ENCODE peak calls at places on chromosome 13, in ten cellular contexts. One of them, this sample, is unnamed.

GRCh38 chr13:25493930-25494707 is 122.3 kb downstream of the ATP8A2 start:
- DNase-seq in adrenal gland: no peak
- DNase-seq in DMS153: peak; percentile 6
- DNase-seq in NCI-H1092 treated with DMSO at 0.1 percent for 48 hours: peak; percentile 97
- DNase-seq in HT-29: no peak
- DNase-seq in naive thymus-derived CD4-positive, alpha-beta T cell: no peak
- DNase-seq in amniotic stem cell: no peak
- DNase-seq in stimulated activated CD8-positive, alpha-beta memory T cell treated with anti-CD3 and anti-CD28 coated beads, Interleukin-15, amount 100 ng/mL, for 1 hour: no peak
- DNase-seq in hepatocyte: no peak
- DNase-seq in psoas muscle: no peak
- DNase-seq in this sample: no peak

GRCh38 chr13:21567714-21568113 is 36.3 kb downstream of the MICU2 start:
- DNase-seq in DMS153: no peak
- DNase-seq in hepatocyte: no peak
- DNase-seq in naive thymus-derived CD4-positive, alpha-beta T cell: no peak
- DNase-seq in amniotic stem cell: no peak
- DNase-seq in adrenal gland: no peak
- DNase-seq in stimulated activated CD8-positive, alpha-beta memory T cell treated with anti-CD3 and anti-CD28 coated beads, Interleukin-15, amount 100 ng/mL, for 1 hour: no peak
- DNase-seq in psoas muscle: no peak
- DNase-seq in HT-29: no peak
- DNase-seq in NCI-H1092 treated with DMSO at 0.1 percent for 48 hours: no peak
- DNase-seq in this sample: no peak

GRCh38 chr13:24361138-24361537 is 51.8 kb downstream of the C1QTNF9 start:
- DNase-seq in psoas muscle: no peak
- DNase-seq in naive thymus-derived CD4-positive, alpha-beta T cell: no peak
- DNase-seq in hepatocyte: no peak
- DNase-seq in DMS153: no peak
- DNase-seq in NCI-H1092 treated with DMSO at 0.1 percent for 48 hours: no peak
- DNase-seq in HT-29: no peak
- DNase-seq in amniotic stem cell: no peak
- DNase-seq in adrenal gland: no peak
- DNase-seq in stimulated activated CD8-positive, alpha-beta memory T cell treated with anti-CD3 and anti-CD28 coated beads, Interleukin-15, amount 100 ng/mL, for 1 hour: no peak
- DNase-seq in this sample: no peak

GRCh38 chr13:27270594-27271520 is at the start of gene RASL11A:
- DNase-seq in naive thymus-derived CD4-positive, alpha-beta T cell: peak; percentile 76
- DNase-seq in HT-29: peak; percentile 97
- DNase-seq in stimulated activated CD8-positive, alpha-beta memory T cell treated with anti-CD3 and anti-CD28 coated beads, Interleukin-15, amount 100 ng/mL, for 1 hour: peak; percentile 46
- DNase-seq in hepatocyte: peak; percentile 94
- DNase-seq in psoas muscle: peak; percentile 83
- DNase-seq in NCI-H1092 treated with DMSO at 0.1 percent for 48 hours: peak; percentile 68
- DNase-seq in DMS153: peak; percentile 43
- DNase-seq in amniotic stem cell: peak; percentile 64
- DNase-seq in adrenal gland: peak; percentile 86
- DNase-seq in this sample: peak; percentile 80

GRCh38 chr13:110349239-110349638 is 42.2 kb downstream of the COL4A2 start:
- DNase-seq in hepatocyte: no peak
- DNase-seq in HT-29: no peak
- DNase-seq in NCI-H1092 treated with DMSO at 0.1 percent for 48 hours: no peak
- DNase-seq in naive thymus-derived CD4-positive, alpha-beta T cell: no peak
- DNase-seq in stimulated activated CD8-positive, alpha-beta memory T cell treated with anti-CD3 and anti-CD28 coated beads, Interleukin-15, amount 100 ng/mL, for 1 hour: no peak
- DNase-seq in adrenal gland: no peak
- DNase-seq in psoas muscle: no peak
- DNase-seq in amniotic stem cell: no peak
- DNase-seq in DMS153: no peak
- DNase-seq in this sample: no peak

GRCh38 chr13:47917022-47917574 is 84.0 kb downstream of the SUCLA2 start:
- DNase-seq in hepatocyte: no peak
- DNase-seq in psoas muscle: no peak
- DNase-seq in DMS153: no peak
- DNase-seq in HT-29: no peak
- DNase-seq in NCI-H1092 treated with DMSO at 0.1 percent for 48 hours: no peak
- DNase-seq in naive thymus-derived CD4-positive, alpha-beta T cell: no peak
- DNase-seq in adrenal gland: no peak
- DNase-seq in amniotic stem cell: no peak
- DNase-seq in stimulated activated CD8-positive, alpha-beta memory T cell treated with anti-CD3 and anti-CD28 coated beads, Interleukin-15, amount 100 ng/mL, for 1 hour: no peak
- DNase-seq in this sample: no peak

GRCh38 chr13:33228645-33229445 is 56.7 kb downstream of the STARD13 start:
- DNase-seq in hepatocyte: peak; percentile 53
- DNase-seq in naive thymus-derived CD4-positive, alpha-beta T cell: peak; percentile 39
- DNase-seq in psoas muscle: no peak
- DNase-seq in DMS153: peak; percentile 10
- DNase-seq in NCI-H1092 treated with DMSO at 0.1 percent for 48 hours: peak; percentile 46
- DNase-seq in HT-29: peak; percentile 83
- DNase-seq in amniotic stem cell: no peak
- DNase-seq in adrenal gland: no peak
- DNase-seq in stimulated activated CD8-positive, alpha-beta memory T cell treated with anti-CD3 and anti-CD28 coated beads, Interleukin-15, amount 100 ng/mL, for 1 hour: no peak
- DNase-seq in this sample: no peak

GRCh38 chr13:45149964-45150363 is 29.7 kb downstream of the GTF2F2 start:
- DNase-seq in HT-29: no peak
- DNase-seq in psoas muscle: no peak
- DNase-seq in naive thymus-derived CD4-positive, alpha-beta T cell: no peak
- DNase-seq in DMS153: no peak
- DNase-seq in hepatocyte: no peak
- DNase-seq in stimulated activated CD8-positive, alpha-beta memory T cell treated with anti-CD3 and anti-CD28 coated beads, Interleukin-15, amount 100 ng/mL, for 1 hour: no peak
- DNase-seq in amniotic stem cell: no peak
- DNase-seq in NCI-H1092 treated with DMSO at 0.1 percent for 48 hours: no peak
- DNase-seq in adrenal gland: no peak
- DNase-seq in this sample: no peak

GRCh38 chr13:27176772-27177171 is 5.2 kb upstream of the USP12 start:
- DNase-seq in amniotic stem cell: no peak
- DNase-seq in DMS153: no peak
- DNase-seq in psoas muscle: no peak
- DNase-seq in naive thymus-derived CD4-positive, alpha-beta T cell: no peak
- DNase-seq in NCI-H1092 treated with DMSO at 0.1 percent for 48 hours: no peak
- DNase-seq in HT-29: no peak
- DNase-seq in hepatocyte: no peak
- DNase-seq in adrenal gland: no peak
- DNase-seq in stimulated activated CD8-positive, alpha-beta memory T cell treated with anti-CD3 and anti-CD28 coated beads, Interleukin-15, amount 100 ng/mL, for 1 hour: no peak
- DNase-seq in this sample: no peak

GRCh38 chr13:32247887-32248286 is 67.3 kb downstream of the ZAR1L start:
- DNase-seq in NCI-H1092 treated with DMSO at 0.1 percent for 48 hours: no peak
- DNase-seq in HT-29: no peak
- DNase-seq in amniotic stem cell: no peak
- DNase-seq in psoas muscle: no peak
- DNase-seq in adrenal gland: no peak
- DNase-seq in naive thymus-derived CD4-positive, alpha-beta T cell: no peak
- DNase-seq in hepatocyte: no peak
- DNase-seq in DMS153: no peak
- DNase-seq in stimulated activated CD8-positive, alpha-beta memory T cell treated with anti-CD3 and anti-CD28 coated beads, Interleukin-15, amount 100 ng/mL, for 1 hour: no peak
- DNase-seq in this sample: no peak

GRCh38 chr13:28585557-28585956 is 73.4 kb upstream of the POMP start:
- DNase-seq in NCI-H1092 treated with DMSO at 0.1 percent for 48 hours: no peak
- DNase-seq in DMS153: no peak
- DNase-seq in hepatocyte: no peak
- DNase-seq in amniotic stem cell: no peak
- DNase-seq in psoas muscle: no peak
- DNase-seq in adrenal gland: no peak
- DNase-seq in naive thymus-derived CD4-positive, alpha-beta T cell: no peak
- DNase-seq in HT-29: no peak
- DNase-seq in stimulated activated CD8-positive, alpha-beta memory T cell treated with anti-CD3 and anti-CD28 coated beads, Interleukin-15, amount 100 ng/mL, for 1 hour: no peak
- DNase-seq in this sample: no peak

GRCh38 chr13:108084840-108085239 is 130.5 kb downstream of the LIG4 start:
- DNase-seq in psoas muscle: no peak
- DNase-seq in naive thymus-derived CD4-positive, alpha-beta T cell: no peak
- DNase-seq in adrenal gland: no peak
- DNase-seq in NCI-H1092 treated with DMSO at 0.1 percent for 48 hours: no peak
- DNase-seq in amniotic stem cell: no peak
- DNase-seq in stimulated activated CD8-positive, alpha-beta memory T cell treated with anti-CD3 and anti-CD28 coated beads, Interleukin-15, amount 100 ng/mL, for 1 hour: no peak
- DNase-seq in DMS153: no peak
- DNase-seq in HT-29: no peak
- DNase-seq in hepatocyte: no peak
- DNase-seq in this sample: no peak

GRCh38 chr13:49436890-49437289 is 7.0 kb downstream of the CAB39L start:
- DNase-seq in HT-29: peak; percentile 72
- DNase-seq in naive thymus-derived CD4-positive, alpha-beta T cell: peak; percentile 27
- DNase-seq in psoas muscle: peak; percentile 54
- DNase-seq in adrenal gland: peak; percentile 48
- DNase-seq in hepatocyte: peak; percentile 20
- DNase-seq in amniotic stem cell: peak; percentile 31
- DNase-seq in DMS153: no peak
- DNase-seq in NCI-H1092 treated with DMSO at 0.1 percent for 48 hours: no peak
- DNase-seq in stimulated activated CD8-positive, alpha-beta memory T cell treated with anti-CD3 and anti-CD28 coated beads, Interleukin-15, amount 100 ng/mL, for 1 hour: no peak
- DNase-seq in this sample: no peak